ENCODE peak calls at places on chromosomes 1 and 21, in four cellular contexts. H is hepatocyte, Q is right lobe of liver, O is uterus. N is an unnamed sample.

GRCh38 chr1:54763814-54764131 is 550 bp downstream of the PARS2 start:
- DNase-seq in H (no peak), Q (no peak), O (no peak), N (no peak)

GRCh38 chr1:202798792-202799331 is 9.4 kb downstream of the KDM5B start:
- DNase-seq in H (no peak), Q (no peak), O (no peak), N (no peak)

GRCh38 chr1:17874231-17874630 is 119.1 kb downstream of the ACTL8 start:
- DNase-seq in H (no peak), Q (no peak), O (no peak), N (no peak)

GRCh38 chr1:94395748-94396309 is 22.4 kb upstream of the ABCD3 start:
- DNase-seq in H (no peak), Q (no peak), O (no peak), N (no peak)

GRCh38 chr1:29944253-29944652 is 707.9 kb downstream of the PTPRU start:
- DNase-seq in H (no peak), Q (no peak), O (no peak), N (no peak)

GRCh38 chr21:46099476-46099875 is 1.6 kb downstream of the COL6A2 start:
- DNase-seq in H (peak; percentile 55), Q (no peak), O (peak; percentile 50), N (peak; percentile 53)

GRCh38 chr1:58363639-58364038 is 182.9 kb downstream of the OMA1 start:
- DNase-seq in H (no peak), Q (no peak), O (no peak), N (no peak)

GRCh38 chr1:104932030-104932915 is 1182.6 kb downstream of the AMY1C start:
- DNase-seq in H (no peak), Q (no peak), O (no peak), N (no peak)

GRCh38 chr1:202631076-202631923 is 79.0 kb downstream of the SYT2 start:
- DNase-seq in H (no peak), Q (no peak), O (no peak), N (no peak)

GRCh38 chr1:66331641-66332523 is 202.1 kb upstream of the SGIP1 start:
- DNase-seq in H (peak; percentile 64), Q (peak; percentile 74), O (peak; percentile 55), N (no peak)

GRCh38 chr1:58870298-58870676 is 86.4 kb upstream of the JUN start:
- DNase-seq in H (peak; percentile 70), Q (no peak), O (no peak), N (peak; percentile 55)

GRCh38 chr1:39258146-39258924 is 53.8 kb downstream of the MACF1 start:
- DNase-seq in H (peak; percentile 81), Q (peak; percentile 69), O (peak; percentile 80), N (peak; percentile 77)

GRCh38 chr1:186812560-186812959 is 16.2 kb upstream of the PLA2G4A start:
- DNase-seq in H (no peak), Q (no peak), O (no peak), N (no peak)

GRCh38 chr1:169259816-169260215 is 107.8 kb downstream of the NME7 start:
- DNase-seq in H (no peak), Q (no peak), O (no peak), N (no peak)

GRCh38 chr1:230713915-230714764 is at the start of gene AGT:
- DNase-seq in H (peak; percentile 77), Q (peak; percentile 97), O (peak; percentile 64), N (peak; percentile 89)

GRCh38 chr1:116881879-116882520 is 27.7 kb upstream of the PTGFRN start:
- DNase-seq in H (peak; percentile 61), Q (no peak), O (peak; percentile 83), N (peak; percentile 49)

GRCh38 chr1:6545276-6545934 is 8.9 kb downstream of the NOL9 start:
- DNase-seq in H (no peak), Q (no peak), O (no peak), N (no peak)

GRCh38 chr1:67355745-67356424 is 48.2 kb downstream of the IL12RB2 start:
- DNase-seq in H (no peak), Q (no peak), O (no peak), N (no peak)

GRCh38 chr21:39660596-39660995 is 47.9 kb downstream of the B3GALT5 start:
- DNase-seq in H (peak; percentile 79), Q (no peak), O (peak; percentile 31), N (no peak)

GRCh38 chr1:1678581-1679380 is 13.8 kb downstream of the SLC35E2B start:
- DNase-seq in H (peak; percentile 72), Q (peak; percentile 89), O (no peak), N (no peak)

GRCh38 chr1:150516616-150517015 is 1.1 kb downstream of the FALEC start:
- DNase-seq in H (no peak), Q (no peak), O (no peak), N (no peak)

GRCh38 chr21:41752231-41752681 is 14.6 kb downstream of the RIPK4 start:
- DNase-seq in H (peak; percentile 48), Q (no peak), O (no peak), N (no peak)

GRCh38 chr1:245962453-245962852 is 544.6 kb downstream of the SMYD3 start:
- DNase-seq in H (no peak), Q (no peak), O (no peak), N (no peak)

GRCh38 chr1:104646233-104646632 is 896.5 kb downstream of the AMY1C start:
- DNase-seq in H (no peak), Q (no peak), O (no peak), N (no peak)

GRCh38 chr1:246280551-246280950 is 226.5 kb downstream of the SMYD3 start:
- DNase-seq in H (peak; percentile 41), Q (no peak), O (no peak), N (no peak)

GRCh38 chr1:82921759-82922158 is 1077.2 kb downstream of the TTLL7 start:
- DNase-seq in H (no peak), Q (no peak), O (no peak), N (no peak)

GRCh38 chr1:189149547-189150375 is 1327.9 kb downstream of the BRINP3 start:
- DNase-seq in H (peak; percentile 7), Q (no peak), O (no peak), N (peak; percentile 58)

GRCh38 chr1:9689971-9690381 is 38.4 kb downstream of the PIK3CD start:
- DNase-seq in H (peak; percentile 53), Q (peak; percentile 47), O (peak; percentile 29), N (peak; percentile 39)

GRCh38 chr1:91499346-91499745 is 1.3 kb upstream of the CDC7 start:
- DNase-seq in H (no peak), Q (no peak), O (no peak), N (no peak)

GRCh38 chr1:41500781-41501518 is 16.5 kb upstream of the EDN2 start:
- DNase-seq in H (no peak), Q (no peak), O (no peak), N (no peak)

GRCh38 chr1:41502912-41503311 is 18.4 kb upstream of the EDN2 start:
- DNase-seq in H (no peak), Q (no peak), O (no peak), N (no peak)

GRCh38 chr1:41504126-41505035 is 19.9 kb upstream of the EDN2 start:
- DNase-seq in H (peak; percentile 63), Q (no peak), O (no peak), N (no peak)

GRCh38 chr1:41501581-41501980 is 17.1 kb upstream of the EDN2 start:
- DNase-seq in H (no peak), Q (no peak), O (no peak), N (no peak)

DNA sequence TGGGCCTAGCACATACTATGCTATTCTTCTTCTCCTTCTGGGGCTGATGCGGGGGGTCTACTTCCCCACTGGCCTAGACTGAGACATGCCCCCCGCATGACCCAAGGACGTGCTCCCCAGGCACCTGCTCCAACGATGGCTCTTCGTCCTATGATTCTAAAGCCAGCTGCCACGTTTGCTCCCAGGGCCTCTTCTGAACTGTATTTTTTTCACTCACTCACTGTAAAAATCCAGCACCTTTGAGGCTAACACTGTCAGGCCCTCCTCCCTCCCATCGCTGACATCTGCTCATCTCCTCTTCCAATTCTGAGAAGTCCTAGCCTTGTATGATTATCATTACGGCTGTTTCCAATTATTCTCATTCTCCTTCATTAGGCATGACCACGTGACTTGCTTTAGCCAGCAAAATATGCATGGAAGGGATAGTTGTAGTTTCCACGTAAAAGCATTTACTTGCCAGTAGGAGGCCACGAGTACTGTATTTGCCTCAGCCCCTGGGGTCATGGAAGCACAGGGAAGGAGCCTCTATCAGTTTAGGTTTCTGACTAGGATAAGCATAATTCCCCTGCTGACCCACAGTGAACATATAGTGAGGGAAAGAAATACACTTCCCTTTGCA is 19.1 kb upstream of the EDN2 start:
- DNase-seq in H (no peak), Q (no peak), O (no peak), N (peak; percentile 21)
- TF ChIP-seq CTCF in H (peak; percentile 14), Q (no peak), O (no peak), N (no peak)

DNA sequence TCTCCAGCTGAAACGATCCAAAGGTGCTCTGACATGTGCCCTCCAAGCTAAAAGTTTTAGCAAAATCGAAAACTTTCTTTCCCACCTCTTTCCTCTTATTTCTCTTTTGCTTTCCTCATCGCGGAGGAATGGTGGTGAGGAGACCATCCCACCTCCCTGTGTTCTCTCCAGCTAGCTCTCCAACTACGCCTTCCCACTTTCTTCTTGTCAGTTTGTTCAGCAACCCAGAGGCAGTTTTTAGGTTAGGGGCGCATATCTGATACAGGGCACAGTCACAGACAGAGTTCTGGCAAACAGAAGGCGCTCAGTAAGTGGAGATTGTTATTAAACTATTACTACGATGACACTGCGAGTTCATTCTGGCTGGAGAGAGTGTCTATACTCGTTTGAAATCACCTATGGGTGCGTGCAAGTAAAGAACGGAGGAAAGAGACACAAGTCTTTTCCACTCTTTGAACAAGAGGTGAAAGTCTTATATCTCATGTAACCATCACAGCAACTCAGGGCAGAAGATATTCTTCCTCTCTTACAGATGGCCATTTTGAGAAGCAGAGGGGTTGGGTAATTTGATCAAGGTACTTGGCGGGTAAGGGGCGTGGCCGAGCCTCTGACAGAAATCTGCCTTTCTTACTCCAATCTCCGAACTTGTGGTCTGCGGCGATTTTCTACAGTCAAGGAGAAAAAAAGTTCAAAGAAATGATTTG is 13.9 kb downstream of the HLX start:
- DNase-seq in H (no peak), Q (no peak), O (no peak), N (no peak)
- H3K4me1 ChIP-seq in H (peaks cover 17% of the 10 kb centered on the region), Q (no peaks in the 10 kb centered on the region), O (no peaks in the 10 kb centered on the region), N (no peaks in the 10 kb centered on the region)

GRCh38 chr1:183730107-183730724 is 74.7 kb upstream of the RGL1 start:
- DNase-seq in H (no peak), Q (no peak), O (no peak), N (no peak)
- TF ChIP-seq CTCF in H (no peak), Q (no peak), O (no peak), N (no peak)

GRCh38 chr21:35071347-35071746 is 22.2 kb upstream of the RUNX1 start:
- DNase-seq in H (no peak), Q (no peak), O (no peak), N (no peak)
- H3K4me1 ChIP-seq in H (no peaks in the 10 kb centered on the region), Q (no peaks in the 10 kb centered on the region), O (no peaks in the 10 kb centered on the region), N (no peaks in the 10 kb centered on the region)

GRCh38 chr1:11982010-11982392 is 1.8 kb downstream of the MFN2 start:
- DNase-seq in H (no peak), Q (no peak), O (no peak), N (no peak)
- TF ChIP-seq CTCF in H (no peak), Q (no peak), O (no peak), N (no peak)